ENCODE peak calls at places on chromosomes 4 and X, in six cellular contexts. J is pancreas, Z is H7, T is ecto neural progenitor cell, H is DMS53, K is LoVo. F is an unnamed sample.

GRCh38 chr4:118034061-118034785 is at the start of gene NDST3:
- DNase-seq in Z (peak; percentile 60), T (peak; percentile 77), J (peak; percentile 39), K (peak; percentile 63), H (peak; percentile 91), F (peak; percentile 39)

GRCh38 chrX:110509778-110510510 is 151.3 kb downstream of the RTL9 start:
- DNase-seq in J (no peak), T (no peak), H (no peak), K (no peak), Z (peak; percentile 8), F (no peak)

GRCh38 chr4:110514889-110515479 is 39.0 kb downstream of the ENPEP start:
- DNase-seq in H (peak; percentile 75), K (peak; percentile 63), J (no peak), T (no peak), Z (no peak), F (no peak)

GRCh38 chrX:131322646-131323045 is 33.5 kb upstream of the IGSF1 start:
- DNase-seq in K (no peak), J (no peak), Z (no peak), T (no peak), H (no peak), F (no peak)

GRCh38 chr4:185222598-185222997 is 13.2 kb downstream of the SNX25 start:
- DNase-seq in K (no peak), J (no peak), Z (no peak), T (no peak), H (no peak), F (no peak)

GRCh38 chr4:183801460-183802168 is 103.5 kb upstream of the STOX2 start:
- DNase-seq in T (no peak), K (no peak), Z (no peak), H (peak; percentile 11), J (no peak), F (no peak)

GRCh38 chr4:107376293-107376692 is 340.2 kb upstream of the DKK2 start:
- DNase-seq in T (no peak), Z (no peak), K (no peak), H (no peak), J (no peak), F (no peak)

GRCh38 chrX:156002517-156002916 is 5.0 kb downstream of the IL9R start:
- DNase-seq in K (no peak), J (no peak), Z (peak; percentile 15), H (no peak), T (no peak), F (no peak)

GRCh38 chr4:41257257-41257900 is 651 bp downstream of the UCHL1 start:
- DNase-seq in T (peak; percentile 77), H (peak; percentile 97), J (peak; percentile 35), Z (peak; percentile 88), K (peak; percentile 35), F (peak; percentile 64)

GRCh38 chr4:72302981-72303704 is 265.9 kb downstream of the ADAMTS3 start:
- DNase-seq in J (peak; percentile 46), Z (peak; percentile 8), T (peak; percentile 60), H (peak; percentile 54), K (peak; percentile 42), F (peak; percentile 13)

GRCh38 chrX:7514871-7515599 is 327.9 kb upstream of the VCX start:
- DNase-seq in K (no peak), J (no peak), Z (no peak), H (no peak), T (no peak), F (no peak)

GRCh38 chr4:107734120-107734519 is 14.1 kb upstream of the PAPSS1 start:
- DNase-seq in Z (peak; percentile 68), H (peak; percentile 12), K (no peak), J (no peak), T (peak; percentile 54), F (no peak)

GRCh38 chr4:188550296-188550695 is 411.1 kb downstream of the TRIML1 start:
- DNase-seq in J (no peak), H (no peak), T (no peak), Z (no peak), K (no peak), F (no peak)

GRCh38 chr4:85724801-85725548 is 250.0 kb downstream of the ARHGAP24 start:
- DNase-seq in T (no peak), J (no peak), Z (no peak), H (peak; percentile 7), K (no peak), F (no peak)

GRCh38 chr4:1012031-1012739 is 759 bp downstream of the FGFRL1 start:
- DNase-seq in Z (peak; percentile 89), J (peak; percentile 63), T (peak; percentile 77), K (no peak), H (peak; percentile 77), F (peak; percentile 67)

GRCh38 chrX:103517246-103517645 is 2.0 kb downstream of the RAB40A start:
- DNase-seq in T (no peak), J (no peak), Z (no peak), K (no peak), H (no peak), F (no peak)

GRCh38 chr4:166460769-166461550 is 587.9 kb downstream of the TLL1 start:
- DNase-seq in J (no peak), T (no peak), Z (no peak), K (peak; percentile 23), H (no peak), F (no peak)